ENCODE peak calls at places on chromosome 10, in eight cellular contexts. One of them, this sample, is unnamed.

GRCh38 chr10:25130911-25131310 is 43.9 kb upstream of the GPR158 start:
- DNase-seq in tibial artery: no peak
- DNase-seq in activated T-cell treated with anti-CD3 and anti-CD28 coated beads for 1 hour: no peak
- DNase-seq in activated naive CD4-positive, alpha-beta T cell treated with Interleukin-2 at 50 U/mL for 16 hours: no peak
- DNase-seq in GM20000: no peak
- DNase-seq in NCI-H2029 treated with DMSO at 0.1 percent for 48 hours: no peak
- DNase-seq in occipital lobe: no peak
- DNase-seq in GM19239: no peak
- DNase-seq in this sample: peak

GRCh38 chr10:4651404-4652037 is 174.5 kb upstream of the AKR1E2 start:
- DNase-seq in occipital lobe: no peak
- DNase-seq in GM19239: no peak
- DNase-seq in tibial artery: no peak
- DNase-seq in GM20000: no peak
- DNase-seq in activated T-cell treated with anti-CD3 and anti-CD28 coated beads for 1 hour: no peak
- DNase-seq in activated naive CD4-positive, alpha-beta T cell treated with Interleukin-2 at 50 U/mL for 16 hours: peak
- DNase-seq in NCI-H2029 treated with DMSO at 0.1 percent for 48 hours: no peak
- DNase-seq in this sample: no peak

GRCh38 chr10:58178811-58179210 is 88.9 kb downstream of the IPMK start:
- DNase-seq in occipital lobe: no peak
- DNase-seq in NCI-H2029 treated with DMSO at 0.1 percent for 48 hours: no peak
- DNase-seq in activated T-cell treated with anti-CD3 and anti-CD28 coated beads for 1 hour: no peak
- DNase-seq in activated naive CD4-positive, alpha-beta T cell treated with Interleukin-2 at 50 U/mL for 16 hours: no peak
- DNase-seq in tibial artery: no peak
- DNase-seq in GM19239: no peak
- DNase-seq in GM20000: no peak
- DNase-seq in this sample: peak

GRCh38 chr10:45418417-45418858 is 44.4 kb downstream of the ALOX5 start:
- DNase-seq in activated naive CD4-positive, alpha-beta T cell treated with Interleukin-2 at 50 U/mL for 16 hours: no peak
- DNase-seq in GM19239: no peak
- DNase-seq in NCI-H2029 treated with DMSO at 0.1 percent for 48 hours: no peak
- DNase-seq in tibial artery: no peak
- DNase-seq in occipital lobe: no peak
- DNase-seq in activated T-cell treated with anti-CD3 and anti-CD28 coated beads for 1 hour: no peak
- DNase-seq in GM20000: peak
- DNase-seq in this sample: no peak

GRCh38 chr10:27893320-27894014 is 105.4 kb downstream of the ODAD2 start:
- DNase-seq in activated T-cell treated with anti-CD3 and anti-CD28 coated beads for 1 hour: no peak
- DNase-seq in tibial artery: no peak
- DNase-seq in activated naive CD4-positive, alpha-beta T cell treated with Interleukin-2 at 50 U/mL for 16 hours: no peak
- DNase-seq in NCI-H2029 treated with DMSO at 0.1 percent for 48 hours: no peak
- DNase-seq in GM20000: no peak
- DNase-seq in GM19239: no peak
- DNase-seq in occipital lobe: no peak
- DNase-seq in this sample: peak

GRCh38 chr10:116096501-116096900 is 176.5 kb downstream of the GFRA1 start:
- DNase-seq in NCI-H2029 treated with DMSO at 0.1 percent for 48 hours: no peak
- DNase-seq in GM20000: no peak
- DNase-seq in activated naive CD4-positive, alpha-beta T cell treated with Interleukin-2 at 50 U/mL for 16 hours: no peak
- DNase-seq in occipital lobe: no peak
- DNase-seq in tibial artery: no peak
- DNase-seq in activated T-cell treated with anti-CD3 and anti-CD28 coated beads for 1 hour: no peak
- DNase-seq in GM19239: no peak
- DNase-seq in this sample: no peak

GRCh38 chr10:73647211-73647874 is 6.1 kb upstream of the MYOZ1 start:
- DNase-seq in activated T-cell treated with anti-CD3 and anti-CD28 coated beads for 1 hour: no peak
- DNase-seq in GM19239: no peak
- DNase-seq in tibial artery: peak
- DNase-seq in occipital lobe: peak
- DNase-seq in activated naive CD4-positive, alpha-beta T cell treated with Interleukin-2 at 50 U/mL for 16 hours: peak
- DNase-seq in GM20000: peak
- DNase-seq in NCI-H2029 treated with DMSO at 0.1 percent for 48 hours: peak
- DNase-seq in this sample: peak

GRCh38 chr10:22897371-22897770 is 30.5 kb upstream of the ARMC3 start:
- DNase-seq in GM20000: no peak
- DNase-seq in tibial artery: no peak
- DNase-seq in occipital lobe: no peak
- DNase-seq in activated T-cell treated with anti-CD3 and anti-CD28 coated beads for 1 hour: no peak
- DNase-seq in NCI-H2029 treated with DMSO at 0.1 percent for 48 hours: no peak
- DNase-seq in activated naive CD4-positive, alpha-beta T cell treated with Interleukin-2 at 50 U/mL for 16 hours: no peak
- DNase-seq in GM19239: no peak
- DNase-seq in this sample: no peak

GRCh38 chr10:102501201-102502028 is 1.1 kb downstream of the ACTR1A start:
- DNase-seq in NCI-H2029 treated with DMSO at 0.1 percent for 48 hours: no peak
- DNase-seq in occipital lobe: no peak
- DNase-seq in GM19239: no peak
- DNase-seq in activated T-cell treated with anti-CD3 and anti-CD28 coated beads for 1 hour: no peak
- DNase-seq in tibial artery: no peak
- DNase-seq in activated naive CD4-positive, alpha-beta T cell treated with Interleukin-2 at 50 U/mL for 16 hours: no peak
- DNase-seq in GM20000: no peak
- DNase-seq in this sample: no peak

GRCh38 chr10:97362310-97363033 is 27.9 kb upstream of the FRAT2 start:
- DNase-seq in tibial artery: no peak
- DNase-seq in GM20000: no peak
- DNase-seq in activated T-cell treated with anti-CD3 and anti-CD28 coated beads for 1 hour: no peak
- DNase-seq in activated naive CD4-positive, alpha-beta T cell treated with Interleukin-2 at 50 U/mL for 16 hours: no peak
- DNase-seq in GM19239: no peak
- DNase-seq in NCI-H2029 treated with DMSO at 0.1 percent for 48 hours: no peak
- DNase-seq in occipital lobe: no peak
- DNase-seq in this sample: no peak

GRCh38 chr10:71078454-71079145 is 133.8 kb upstream of the UNC5B start:
- DNase-seq in GM19239: no peak
- DNase-seq in occipital lobe: no peak
- DNase-seq in NCI-H2029 treated with DMSO at 0.1 percent for 48 hours: no peak
- DNase-seq in GM20000: no peak
- DNase-seq in activated naive CD4-positive, alpha-beta T cell treated with Interleukin-2 at 50 U/mL for 16 hours: no peak
- DNase-seq in tibial artery: peak
- DNase-seq in activated T-cell treated with anti-CD3 and anti-CD28 coated beads for 1 hour: no peak
- DNase-seq in this sample: no peak

GRCh38 chr10:19620867-19621266 is 195.4 kb upstream of the PLXDC2 start:
- DNase-seq in activated T-cell treated with anti-CD3 and anti-CD28 coated beads for 1 hour: no peak
- DNase-seq in tibial artery: no peak
- DNase-seq in NCI-H2029 treated with DMSO at 0.1 percent for 48 hours: no peak
- DNase-seq in GM19239: no peak
- DNase-seq in GM20000: no peak
- DNase-seq in activated naive CD4-positive, alpha-beta T cell treated with Interleukin-2 at 50 U/mL for 16 hours: no peak
- DNase-seq in occipital lobe: no peak
- DNase-seq in this sample: peak

GRCh38 chr10:129837909-129838582 is 126.0 kb downstream of the EBF3 start:
- DNase-seq in GM19239: no peak
- DNase-seq in activated naive CD4-positive, alpha-beta T cell treated with Interleukin-2 at 50 U/mL for 16 hours: no peak
- DNase-seq in GM20000: no peak
- DNase-seq in activated T-cell treated with anti-CD3 and anti-CD28 coated beads for 1 hour: no peak
- DNase-seq in occipital lobe: no peak
- DNase-seq in NCI-H2029 treated with DMSO at 0.1 percent for 48 hours: no peak
- DNase-seq in tibial artery: no peak
- DNase-seq in this sample: no peak

GRCh38 chr10:58385784-58386112 is 538 bp downstream of the TFAM start:
- DNase-seq in occipital lobe: no peak
- DNase-seq in activated naive CD4-positive, alpha-beta T cell treated with Interleukin-2 at 50 U/mL for 16 hours: no peak
- DNase-seq in tibial artery: no peak
- DNase-seq in activated T-cell treated with anti-CD3 and anti-CD28 coated beads for 1 hour: no peak
- DNase-seq in GM20000: peak
- DNase-seq in NCI-H2029 treated with DMSO at 0.1 percent for 48 hours: no peak
- DNase-seq in GM19239: no peak
- DNase-seq in this sample: peak

GRCh38 chr10:44245601-44245938 is 139.3 kb downstream of the CXCL12 start:
- DNase-seq in activated naive CD4-positive, alpha-beta T cell treated with Interleukin-2 at 50 U/mL for 16 hours: no peak
- DNase-seq in GM19239: no peak
- DNase-seq in tibial artery: no peak
- DNase-seq in GM20000: no peak
- DNase-seq in occipital lobe: no peak
- DNase-seq in NCI-H2029 treated with DMSO at 0.1 percent for 48 hours: no peak
- DNase-seq in activated T-cell treated with anti-CD3 and anti-CD28 coated beads for 1 hour: no peak
- DNase-seq in this sample: peak

GRCh38 chr10:35103887-35104286 is 13.7 kb upstream of the CUL2 start:
- DNase-seq in occipital lobe: no peak
- DNase-seq in GM19239: no peak
- DNase-seq in activated naive CD4-positive, alpha-beta T cell treated with Interleukin-2 at 50 U/mL for 16 hours: no peak
- DNase-seq in GM20000: no peak
- DNase-seq in NCI-H2029 treated with DMSO at 0.1 percent for 48 hours: no peak
- DNase-seq in tibial artery: no peak
- DNase-seq in activated T-cell treated with anti-CD3 and anti-CD28 coated beads for 1 hour: no peak
- DNase-seq in this sample: peak

GRCh38 chr10:101466016-101466912 is 112.3 kb downstream of the BTRC start:
- DNase-seq in activated naive CD4-positive, alpha-beta T cell treated with Interleukin-2 at 50 U/mL for 16 hours: no peak
- DNase-seq in GM20000: no peak
- DNase-seq in tibial artery: no peak
- DNase-seq in occipital lobe: no peak
- DNase-seq in NCI-H2029 treated with DMSO at 0.1 percent for 48 hours: no peak
- DNase-seq in GM19239: no peak
- DNase-seq in activated T-cell treated with anti-CD3 and anti-CD28 coated beads for 1 hour: no peak
- DNase-seq in this sample: no peak

GRCh38 chr10:113960617-113961260 is 82.9 kb upstream of the ADRB1 start:
- DNase-seq in activated naive CD4-positive, alpha-beta T cell treated with Interleukin-2 at 50 U/mL for 16 hours: peak
- DNase-seq in NCI-H2029 treated with DMSO at 0.1 percent for 48 hours: peak
- DNase-seq in activated T-cell treated with anti-CD3 and anti-CD28 coated beads for 1 hour: no peak
- DNase-seq in GM20000: no peak
- DNase-seq in occipital lobe: no peak
- DNase-seq in tibial artery: no peak
- DNase-seq in GM19239: no peak
- DNase-seq in this sample: no peak

GRCh38 chr10:132377326-132377725 is 19.7 kb upstream of the PWWP2B start:
- DNase-seq in GM19239: no peak
- DNase-seq in tibial artery: peak
- DNase-seq in occipital lobe: no peak
- DNase-seq in GM20000: no peak
- DNase-seq in NCI-H2029 treated with DMSO at 0.1 percent for 48 hours: no peak
- DNase-seq in activated naive CD4-positive, alpha-beta T cell treated with Interleukin-2 at 50 U/mL for 16 hours: no peak
- DNase-seq in activated T-cell treated with anti-CD3 and anti-CD28 coated beads for 1 hour: no peak
- DNase-seq in this sample: no peak

GRCh38 chr10:21808525-21808924 is 195.0 kb downstream of the DNAJC1 start:
- DNase-seq in tibial artery: no peak
- DNase-seq in GM20000: no peak
- DNase-seq in activated naive CD4-positive, alpha-beta T cell treated with Interleukin-2 at 50 U/mL for 16 hours: no peak
- DNase-seq in activated T-cell treated with anti-CD3 and anti-CD28 coated beads for 1 hour: no peak
- DNase-seq in GM19239: no peak
- DNase-seq in NCI-H2029 treated with DMSO at 0.1 percent for 48 hours: no peak
- DNase-seq in occipital lobe: no peak
- DNase-seq in this sample: no peak

GRCh38 chr10:97821308-97822038 is 28.2 kb upstream of the GOLGA7B start:
- DNase-seq in activated naive CD4-positive, alpha-beta T cell treated with Interleukin-2 at 50 U/mL for 16 hours: no peak
- DNase-seq in tibial artery: no peak
- DNase-seq in GM20000: no peak
- DNase-seq in activated T-cell treated with anti-CD3 and anti-CD28 coated beads for 1 hour: no peak
- DNase-seq in NCI-H2029 treated with DMSO at 0.1 percent for 48 hours: no peak
- DNase-seq in GM19239: no peak
- DNase-seq in occipital lobe: peak
- DNase-seq in this sample: no peak

GRCh38 chr10:77601488-77601887 is 36.1 kb downstream of the KCNMA1 start:
- DNase-seq in GM20000: no peak
- DNase-seq in GM19239: no peak
- DNase-seq in NCI-H2029 treated with DMSO at 0.1 percent for 48 hours: no peak
- DNase-seq in tibial artery: no peak
- DNase-seq in activated T-cell treated with anti-CD3 and anti-CD28 coated beads for 1 hour: no peak
- DNase-seq in occipital lobe: no peak
- DNase-seq in activated naive CD4-positive, alpha-beta T cell treated with Interleukin-2 at 50 U/mL for 16 hours: no peak
- DNase-seq in this sample: peak

GRCh38 chr10:60282771-60283353 is 106.8 kb downstream of the ANK3 start:
- DNase-seq in GM20000: no peak
- DNase-seq in tibial artery: no peak
- DNase-seq in occipital lobe: no peak
- DNase-seq in NCI-H2029 treated with DMSO at 0.1 percent for 48 hours: peak
- DNase-seq in GM19239: no peak
- DNase-seq in activated T-cell treated with anti-CD3 and anti-CD28 coated beads for 1 hour: no peak
- DNase-seq in activated naive CD4-positive, alpha-beta T cell treated with Interleukin-2 at 50 U/mL for 16 hours: no peak
- DNase-seq in this sample: peak

GRCh38 chr10:21885940-21886339 is 117.6 kb downstream of the DNAJC1 start:
- DNase-seq in GM20000: no peak
- DNase-seq in NCI-H2029 treated with DMSO at 0.1 percent for 48 hours: no peak
- DNase-seq in occipital lobe: no peak
- DNase-seq in tibial artery: no peak
- DNase-seq in GM19239: no peak
- DNase-seq in activated T-cell treated with anti-CD3 and anti-CD28 coated beads for 1 hour: no peak
- DNase-seq in activated naive CD4-positive, alpha-beta T cell treated with Interleukin-2 at 50 U/mL for 16 hours: no peak
- DNase-seq in this sample: no peak

GRCh38 chr10:78913219-78914059 is 155.3 kb upstream of the ZMIZ1 start:
- DNase-seq in GM20000: no peak
- DNase-seq in tibial artery: no peak
- DNase-seq in activated T-cell treated with anti-CD3 and anti-CD28 coated beads for 1 hour: no peak
- DNase-seq in occipital lobe: peak
- DNase-seq in activated naive CD4-positive, alpha-beta T cell treated with Interleukin-2 at 50 U/mL for 16 hours: no peak
- DNase-seq in GM19239: no peak
- DNase-seq in NCI-H2029 treated with DMSO at 0.1 percent for 48 hours: no peak
- DNase-seq in this sample: no peak

GRCh38 chr10:103677486-103677885 is 177.9 kb downstream of the SH3PXD2A start:
- DNase-seq in GM19239: no peak
- DNase-seq in NCI-H2029 treated with DMSO at 0.1 percent for 48 hours: no peak
- DNase-seq in activated T-cell treated with anti-CD3 and anti-CD28 coated beads for 1 hour: no peak
- DNase-seq in GM20000: no peak
- DNase-seq in activated naive CD4-positive, alpha-beta T cell treated with Interleukin-2 at 50 U/mL for 16 hours: no peak
- DNase-seq in occipital lobe: no peak
- DNase-seq in tibial artery: no peak
- DNase-seq in this sample: no peak

GRCh38 chr10:121800146-121800545 is 127.7 kb downstream of the ATE1 start:
- DNase-seq in activated T-cell treated with anti-CD3 and anti-CD28 coated beads for 1 hour: no peak
- DNase-seq in NCI-H2029 treated with DMSO at 0.1 percent for 48 hours: no peak
- DNase-seq in activated naive CD4-positive, alpha-beta T cell treated with Interleukin-2 at 50 U/mL for 16 hours: no peak
- DNase-seq in GM20000: no peak
- DNase-seq in occipital lobe: no peak
- DNase-seq in GM19239: no peak
- DNase-seq in tibial artery: no peak
- DNase-seq in this sample: peak

GRCh38 chr10:70964881-70965280 is 76.5 kb upstream of the PCBD1 start:
- DNase-seq in activated T-cell treated with anti-CD3 and anti-CD28 coated beads for 1 hour: no peak
- DNase-seq in occipital lobe: no peak
- DNase-seq in GM20000: no peak
- DNase-seq in GM19239: no peak
- DNase-seq in NCI-H2029 treated with DMSO at 0.1 percent for 48 hours: no peak
- DNase-seq in activated naive CD4-positive, alpha-beta T cell treated with Interleukin-2 at 50 U/mL for 16 hours: no peak
- DNase-seq in tibial artery: no peak
- DNase-seq in this sample: no peak

GRCh38 chr10:59839576-59839975 is 66.8 kb downstream of the CCDC6 start:
- DNase-seq in activated T-cell treated with anti-CD3 and anti-CD28 coated beads for 1 hour: no peak
- DNase-seq in occipital lobe: no peak
- DNase-seq in tibial artery: no peak
- DNase-seq in GM20000: no peak
- DNase-seq in GM19239: no peak
- DNase-seq in activated naive CD4-positive, alpha-beta T cell treated with Interleukin-2 at 50 U/mL for 16 hours: no peak
- DNase-seq in NCI-H2029 treated with DMSO at 0.1 percent for 48 hours: no peak
- DNase-seq in this sample: peak

GRCh38 chr10:130493021-130493420 is 356.8 kb downstream of the GLRX3 start:
- DNase-seq in tibial artery: peak
- DNase-seq in occipital lobe: no peak
- DNase-seq in GM19239: no peak
- DNase-seq in NCI-H2029 treated with DMSO at 0.1 percent for 48 hours: no peak
- DNase-seq in GM20000: no peak
- DNase-seq in activated naive CD4-positive, alpha-beta T cell treated with Interleukin-2 at 50 U/mL for 16 hours: no peak
- DNase-seq in activated T-cell treated with anti-CD3 and anti-CD28 coated beads for 1 hour: no peak
- DNase-seq in this sample: no peak

GRCh38 chr10:134205-134742 is 981 bp upstream of the ZMYND11 start:
- DNase-seq in activated T-cell treated with anti-CD3 and anti-CD28 coated beads for 1 hour: no peak
- DNase-seq in occipital lobe: no peak
- DNase-seq in GM20000: no peak
- DNase-seq in GM19239: peak
- DNase-seq in tibial artery: no peak
- DNase-seq in NCI-H2029 treated with DMSO at 0.1 percent for 48 hours: no peak
- DNase-seq in activated naive CD4-positive, alpha-beta T cell treated with Interleukin-2 at 50 U/mL for 16 hours: peak
- DNase-seq in this sample: no peak